ENCODE peak calls at places on chromosomes 11 and 22, in nine cellular contexts. L is IMR-90, J is brain microvascular endothelial cell, O is upper lobe of right lung, F is OCI-LY7, Y is AG04450, V is prostate gland, D is fibroblast of pulmonary artery, A is astrocyte of the spinal cord. R is an unnamed sample.

GRCh38 chr11:304061-304506 is 3.5 kb upstream of the IFITM2 start:
- DNase-seq in J (no peak), Y (no peak), L (no peak), V (no peak), O (no peak), F (no peak), D (no peak), A (no peak), R (no peak)

GRCh38 chr11:101880208-101880607 is 34.6 kb upstream of the CEP126 start:
- DNase-seq in L (peak; percentile 79), F (peak; percentile 61), V (no peak), A (peak; percentile 73), Y (no peak), D (peak; percentile 86), O (no peak), J (peak; percentile 49), R (peak; percentile 34)

GRCh38 chr11:91470656-91471055 is 754.0 kb upstream of the FAT3 start:
- DNase-seq in L (no peak), J (no peak), O (no peak), A (peak; percentile 2), F (no peak), D (no peak), Y (no peak), V (no peak), R (no peak)

GRCh38 chr11:16779436-16779835 is 41.0 kb downstream of the C11orf58 start:
- DNase-seq in L (no peak), D (no peak), Y (no peak), V (no peak), J (no peak), O (peak; percentile 69), F (no peak), A (no peak), R (no peak)

GRCh38 chr22:22848364-22848866 is 39.2 kb upstream of the IGLL5 start:
- DNase-seq in D (peak; percentile 55), V (peak; percentile 65), Y (no peak), A (peak; percentile 35), L (peak; percentile 31), J (peak; percentile 22), O (peak; percentile 78), F (peak; percentile 79), R (peak; percentile 6)

GRCh38 chr22:50436841-50437341 is 37.9 kb downstream of the SBF1 start:
- DNase-seq in V (no peak), L (no peak), Y (no peak), O (no peak), J (no peak), D (no peak), F (no peak), A (no peak), R (no peak)

GRCh38 chr11:4025957-4026324 is 68.7 kb upstream of the RRM1 start:
- DNase-seq in L (peak; percentile 10), F (no peak), J (no peak), V (no peak), Y (no peak), A (no peak), D (peak; percentile 74), O (no peak), R (peak; percentile 56)

GRCh38 chr11:129861702-129862107 is 33.7 kb downstream of the NFRKB start:
- DNase-seq in Y (peak; percentile 86), L (peak; percentile 96), O (peak; percentile 80), F (no peak), V (peak; percentile 93), D (peak; percentile 94), A (peak; percentile 88), J (peak; percentile 95), R (peak; percentile 98)

GRCh38 chr11:120284272-120284671 is 40.8 kb upstream of the TLCD5 start:
- DNase-seq in L (no peak), V (no peak), O (peak; percentile 72), D (no peak), Y (no peak), F (no peak), J (no peak), A (no peak), R (no peak)

GRCh38 chr11:78783301-78783700 is 208.6 kb upstream of the NARS2 start:
- DNase-seq in O (no peak), V (no peak), D (no peak), A (no peak), J (no peak), L (no peak), F (no peak), Y (no peak), R (no peak)

DNA sequence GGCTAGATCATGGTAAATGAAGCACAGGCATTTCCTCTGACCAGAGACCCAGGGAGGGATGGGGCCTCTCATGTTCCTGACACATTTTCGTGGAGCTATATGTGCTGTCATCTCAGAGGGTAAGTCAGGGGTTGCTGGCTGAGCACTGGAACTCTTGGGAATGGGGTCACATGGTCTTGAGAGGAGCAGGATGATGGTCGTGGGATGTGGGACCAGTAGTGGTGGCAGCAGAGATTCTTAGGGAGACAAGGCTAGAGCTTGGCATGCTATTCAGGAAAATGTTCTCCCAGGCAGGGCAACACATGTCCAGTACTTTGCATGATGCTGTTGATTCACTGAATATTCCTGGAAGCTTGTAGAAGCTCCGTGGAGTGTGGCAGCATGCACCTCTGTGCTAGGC is 31.5 kb upstream of the TTC12 start:
- DNase-seq in A (no peak), L (no peak), O (no peak), J (no peak), F (no peak), D (no peak), Y (no peak), V (no peak), R (no peak)
- H3K4me3 ChIP-seq in A (no peak overlapping the region), L (no peak overlapping the region), O (no peak overlapping the region), J (no peak overlapping the region), F (no peak overlapping the region), D (no peak overlapping the region), Y (no peak overlapping the region), V (no peak overlapping the region), R (no peak overlapping the region)

GRCh38 chr11:76671236-76671590 is 666 bp upstream of the LRRC32 start:
- DNase-seq in A (no peak), O (no peak), Y (no peak), L (no peak), J (no peak), F (peak; percentile 61), V (no peak), D (no peak), R (no peak)

GRCh38 chr11:76668362-76669155 is 2.0 kb downstream of the LRRC32 start:
- DNase-seq in O (peak; percentile 39), J (no peak), F (no peak), Y (no peak), D (no peak), L (no peak), A (no peak), V (no peak), R (no peak)

GRCh38 chr11:76670475-76671235 is at the start of gene LRRC32:
- DNase-seq in V (no peak), A (no peak), D (no peak), J (no peak), L (no peak), F (peak; percentile 83), Y (no peak), O (peak; percentile 79), R (no peak)

GRCh38 chr11:76671626-76672309 is 1.2 kb upstream of the LRRC32 start:
- DNase-seq in F (no peak), Y (no peak), L (no peak), O (peak; percentile 47), V (no peak), J (no peak), A (no peak), D (no peak), R (no peak)

DNA sequence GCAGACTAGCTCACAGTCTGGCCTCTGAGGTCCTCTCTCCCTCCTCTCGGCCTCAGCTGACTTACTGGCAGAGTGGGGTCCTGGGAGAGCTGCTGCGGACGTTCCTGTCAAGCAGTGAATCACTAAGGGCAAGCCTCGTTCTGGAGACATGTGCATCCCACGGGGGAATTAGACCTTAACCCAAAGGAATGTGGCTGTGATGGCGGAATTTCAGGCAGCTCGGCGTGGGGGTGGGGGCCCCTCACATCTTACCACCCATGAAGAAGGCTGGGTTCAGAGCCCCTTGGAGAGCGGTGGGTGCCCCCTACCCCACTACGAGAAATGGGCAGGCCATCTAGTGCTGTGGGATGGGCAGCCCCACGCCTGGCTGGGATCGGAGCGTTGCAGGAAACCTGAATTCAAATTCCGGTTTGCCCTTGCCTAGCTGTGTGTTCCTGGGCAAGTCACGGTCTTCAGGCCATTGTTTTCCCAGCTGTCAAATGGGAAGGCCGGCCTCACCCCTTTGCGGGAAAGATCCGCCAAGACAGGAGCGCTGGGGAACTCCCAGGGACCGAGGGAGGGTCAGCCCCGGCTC is 559 bp downstream of the LRRC32 start:
- DNase-seq in A (peak; percentile 65), L (peak; percentile 88), J (peak; percentile 87), F (peak; percentile 52), Y (peak; percentile 55), V (no peak), D (peak; percentile 83), O (peak; percentile 55), R (peak; percentile 48)
- TF ChIP-seq CTCF in A (no peak), L (no peak), J (no peak), F (no peak), Y (no peak), V (no peak), D (no peak), O (no peak), R (no peak)

GRCh38 chr22:29799217-29799680 is 32.1 kb downstream of the UQCR10 start:
- DNase-seq in L (peak; percentile 94), F (no peak), A (peak; percentile 85), O (peak; percentile 94), D (peak; percentile 97), Y (peak; percentile 86), V (peak; percentile 96), J (peak; percentile 78), R (peak; percentile 83)
- H3K4me3 ChIP-seq in L (no peak overlapping the region), F (no peak overlapping the region), A (no peak overlapping the region), O (no peak overlapping the region), D (no peak overlapping the region), Y (no peak overlapping the region), V (no peak overlapping the region), J (no peak overlapping the region), R (no peak overlapping the region)

GRCh38 chr11:11073996-11074395 is 216.1 kb upstream of the ZBED5 start:
- DNase-seq in J (no peak), V (no peak), O (no peak), F (no peak), Y (no peak), D (no peak), L (no peak), A (no peak), R (no peak)

GRCh38 chr11:11070976-11071375 is 213.1 kb upstream of the ZBED5 start:
- DNase-seq in F (no peak), J (no peak), D (no peak), V (no peak), L (no peak), A (no peak), Y (no peak), O (no peak), R (no peak)

GRCh38 chr11:11071483-11071882 is 213.6 kb upstream of the ZBED5 start:
- DNase-seq in O (no peak), A (no peak), D (no peak), Y (no peak), L (no peak), V (no peak), F (no peak), J (no peak), R (no peak)

GRCh38 chr11:11069741-11070550 is 212.1 kb upstream of the ZBED5 start:
- DNase-seq in L (no peak), J (no peak), D (no peak), Y (no peak), V (no peak), A (no peak), O (no peak), F (no peak), R (no peak)

DNA sequence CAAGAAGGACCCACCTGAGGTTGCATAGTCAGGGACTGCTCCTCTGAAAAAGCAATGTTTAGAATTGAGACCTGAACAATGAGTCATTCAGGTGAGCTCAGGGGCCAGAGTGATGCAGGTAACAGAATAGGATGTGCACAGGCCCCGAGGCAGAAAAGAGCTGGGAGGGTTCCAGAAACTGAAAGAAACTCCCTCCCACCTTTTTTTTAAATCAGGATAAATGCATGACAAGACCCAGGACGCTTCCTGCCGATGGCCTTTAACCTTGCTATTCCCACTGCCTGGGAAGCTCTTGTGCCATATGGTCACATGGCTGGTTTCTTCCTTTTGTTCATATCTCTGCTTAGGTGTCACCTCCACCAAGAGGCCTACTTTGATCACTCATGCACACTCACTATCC is 214.2 kb upstream of the ZBED5 start:
- DNase-seq in A (no peak), L (no peak), J (no peak), Y (no peak), O (no peak), F (no peak), V (no peak), D (no peak), R (no peak)
- TF ChIP-seq CTCF in A (no peak), L (no peak), J (no peak), Y (no peak), O (no peak), F (no peak), V (no peak), D (no peak), R (no peak)